ENCODE peak calls at places on chromosomes 12 and 14, in seven cellular contexts. J is mesothelial cell of epicardium, G is bronchial epithelial cell, W is omental fat pad, N is fibroblast of villous mesenchyme, I is GM20000, K is endothelial cell. F is an unnamed sample.

GRCh38 chr14:105529506-105530445 is 3.4 kb downstream of the TMEM121 start:
- DNase-seq in I (peak), K (no peak), W (no peak), J (no peak), G (no peak), N (no peak), F (no peak)

GRCh38 chr12:120944645-120945217 is 33.6 kb upstream of the HNF1A start:
- DNase-seq in J (peak), N (peak), W (peak), I (peak), G (peak), K (peak), F (peak)

GRCh38 chr14:27164139-27164538 is 566.3 kb upstream of the NOVA1 start:
- DNase-seq in N (no peak), K (no peak), W (no peak), J (no peak), G (no peak), I (no peak), F (no peak)

GRCh38 chr12:31832740-31833540 is 104.1 kb upstream of the AMN1 start:
- DNase-seq in N (no peak), J (no peak), W (no peak), K (no peak), G (no peak), I (no peak), F (no peak)

GRCh38 chr14:97977711-97978261 is 1180.6 kb downstream of the VRK1 start:
- DNase-seq in J (no peak), K (no peak), N (no peak), I (no peak), G (peak), W (peak), F (peak)

GRCh38 chr14:66072190-66072905 is 413.8 kb upstream of the CCDC196 start:
- DNase-seq in N (no peak), J (no peak), I (no peak), K (no peak), W (no peak), G (no peak), F (no peak)

GRCh38 chr12:62382526-62382925 is 84.1 kb upstream of the MON2 start:
- DNase-seq in W (no peak), N (no peak), G (no peak), I (no peak), J (no peak), K (no peak), F (no peak)

GRCh38 chr14:96272777-96273471 is 16.9 kb downstream of the BDKRB1 start:
- DNase-seq in K (no peak), G (peak), J (no peak), I (no peak), N (no peak), W (no peak), F (peak)

GRCh38 chr14:94126800-94127199 is 2.6 kb downstream of the IFI27L2 start:
- DNase-seq in N (no peak), J (no peak), G (no peak), W (no peak), K (no peak), I (no peak), F (no peak)

GRCh38 chr12:2963760-2964292 is 4.6 kb downstream of the TEAD4 start:
- DNase-seq in J (no peak), K (peak), G (no peak), W (no peak), I (no peak), N (peak), F (no peak)

GRCh38 chr12:130509454-130509853 is 171.8 kb downstream of the PIWIL1 start:
- DNase-seq in G (no peak), I (no peak), K (no peak), J (no peak), W (no peak), N (no peak), F (no peak)

GRCh38 chr12:80195143-80195726 is 95.9 kb downstream of the OTOGL start:
- DNase-seq in W (no peak), N (peak), J (no peak), G (peak), K (peak), I (peak), F (peak)

GRCh38 chr12:4039927-4040326 is 166.7 kb upstream of the PARP11 start:
- DNase-seq in G (no peak), J (no peak), N (no peak), K (no peak), W (no peak), I (no peak), F (no peak)

GRCh38 chr14:72692678-72693077 is 201.2 kb downstream of the DPF3 start:
- DNase-seq in J (no peak), G (peak), I (no peak), N (no peak), W (no peak), K (no peak), F (no peak)

GRCh38 chr14:74421997-74422396 is 4.0 kb downstream of the SYNDIG1L start:
- DNase-seq in W (no peak), N (no peak), J (no peak), G (no peak), I (no peak), K (no peak), F (no peak)

GRCh38 chr14:99561827-99562226 is 42.2 kb downstream of the CCDC85C start:
- DNase-seq in J (no peak), W (no peak), K (no peak), I (no peak), N (no peak), G (peak), F (peak)

GRCh38 chr12:31518680-31519227 is 72.2 kb downstream of the DENND5B start:
- DNase-seq in K (no peak), I (no peak), G (peak), W (no peak), N (peak), J (no peak), F (peak)

GRCh38 chr12:128853321-128854197 is at the start of gene GLT1D1:
- DNase-seq in G (no peak), W (no peak), N (no peak), I (peak), K (peak), J (peak), F (no peak)

GRCh38 chr12:7210642-7211151 is 21.2 kb downstream of the PEX5 start:
- DNase-seq in N (no peak), W (no peak), K (no peak), I (no peak), G (no peak), J (no peak), F (no peak)

GRCh38 chr12:10136637-10137205 is 6.7 kb upstream of the CLEC7A start:
- DNase-seq in J (no peak), K (no peak), N (no peak), W (no peak), G (no peak), I (no peak), F (peak)

GRCh38 chr14:50059773-50060629 is 56.4 kb downstream of the VCPKMT start:
- DNase-seq in K (no peak), G (no peak), I (no peak), J (no peak), W (no peak), N (no peak), F (no peak)

GRCh38 chr12:77005699-77006098 is 59.7 kb downstream of the E2F7 start:
- DNase-seq in G (no peak), W (no peak), K (no peak), I (no peak), J (no peak), N (no peak), F (no peak)

GRCh38 chr12:52203126-52203921 is 11.5 kb upstream of the KRT80 start:
- DNase-seq in J (no peak), N (peak), I (no peak), W (peak), K (no peak), G (peak), F (peak)

GRCh38 chr14:35419429-35419841 is 14.9 kb upstream of the NFKBIA start:
- DNase-seq in I (no peak), N (no peak), K (no peak), G (peak), W (no peak), J (no peak), F (peak)

GRCh38 chr14:88791629-88792571 is 853 bp downstream of the EML5 start:
- DNase-seq in N (no peak), W (no peak), J (peak), G (no peak), K (peak), I (peak), F (no peak)

DNA sequence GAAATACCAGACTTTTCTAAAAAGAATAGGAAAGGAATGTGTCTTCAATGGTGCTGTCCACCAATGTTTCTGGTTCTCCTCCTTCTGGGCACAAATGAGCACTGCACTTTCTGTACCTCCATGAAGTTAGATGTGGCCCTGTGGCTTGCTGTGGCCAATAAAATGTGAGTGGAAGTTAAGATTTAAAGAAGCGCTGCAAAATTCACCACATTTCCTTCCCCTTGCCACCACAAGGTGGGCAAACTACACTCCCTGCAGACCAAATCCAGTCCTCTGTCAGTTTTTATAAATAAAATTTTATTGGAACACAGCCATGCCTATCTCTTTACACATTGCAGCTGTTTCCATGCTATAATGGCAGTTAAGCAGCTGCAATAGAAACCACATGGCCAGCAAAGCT is 141.4 kb upstream of the TMPO start:
- DNase-seq in K (no peak), G (no peak), N (no peak), J (no peak), I (no peak), W (no peak), F (peak)
- TF ChIP-seq CTCF in K (peak), G (peak), N (peak), J (no peak), I (no peak), W (no peak), F (no peak)

GRCh38 chr12:22121224-22121623 is 75.2 kb downstream of the CMAS start:
- DNase-seq in N (no peak), W (no peak), K (no peak), G (no peak), J (no peak), I (peak), F (peak)
- TF ChIP-seq CTCF in N (peak), W (no peak), K (peak), G (peak), J (no peak), I (peak), F (no peak)

GRCh38 chr12:59780605-59781135 is 184.8 kb downstream of the SLC16A7 start:
- DNase-seq in I (no peak), K (peak), J (no peak), G (peak), W (no peak), N (peak), F (peak)
- TF ChIP-seq CTCF in I (no peak), K (no peak), J (no peak), G (peak), W (no peak), N (peak), F (peak)

DNA sequence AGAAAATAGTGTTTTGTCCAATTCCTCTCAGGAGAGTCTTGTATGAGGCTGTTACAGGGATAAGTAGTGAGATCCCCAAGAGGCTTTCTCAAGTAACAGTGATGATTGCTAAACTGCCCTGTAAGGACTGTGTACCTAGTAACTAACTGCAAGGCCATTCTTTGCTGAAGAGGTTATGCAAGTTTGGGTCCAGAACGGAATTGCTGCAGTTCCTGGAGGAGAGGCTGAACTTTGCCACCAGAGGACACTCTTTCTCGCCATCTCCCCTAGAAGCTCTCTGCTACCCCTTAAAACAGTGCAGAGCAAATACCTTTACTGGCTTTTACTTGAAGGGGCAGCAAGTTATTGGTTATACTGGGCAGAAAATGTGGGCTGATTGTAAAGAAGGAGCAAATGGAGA is 180.0 kb downstream of the RBM19 start:
- DNase-seq in K (no peak), J (no peak), G (no peak), I (no peak), N (no peak), W (no peak), F (peak)
- TF ChIP-seq CTCF in K (no peak), J (no peak), G (no peak), I (no peak), N (no peak), W (no peak), F (no peak)

F was measured in MCF 10A.